ENCODE peak calls at places on chromosomes 2 and 18, in eight cellular contexts. R, N, Z, F, V, L, A and T are unnamed samples.

GRCh38 chr2:136394136-136395060 is 276.4 kb upstream of the CXCR4 start:
- DNase-seq in R (no peak), N (no peak), Z (no peak), F (no peak), V (no peak), L (no peak), A (no peak), T (no peak)

GRCh38 chr18:56162316-56162715 is 476.1 kb downstream of the TXNL1 start:
- DNase-seq in R (no peak), N (no peak), Z (no peak), F (peak; percentile 38), V (no peak), L (no peak), A (no peak), T (no peak)

GRCh38 chr2:208256192-208256782 is 1.4 kb upstream of the IDH1 start:
- DNase-seq in R (no peak), N (no peak), Z (no peak), F (no peak), V (no peak), L (no peak), A (no peak), T (no peak)

GRCh38 chr2:133045787-133046186 is 375.8 kb upstream of the LYPD1 start:
- DNase-seq in R (no peak), N (no peak), Z (peak; percentile 41), F (no peak), V (no peak), L (no peak), A (no peak), T (no peak)

GRCh38 chr2:67965246-67965645 is 97.6 kb downstream of the C1D start:
- DNase-seq in R (no peak), N (no peak), Z (no peak), F (no peak), V (no peak), L (no peak), A (no peak), T (no peak)

GRCh38 chr2:161427413-161428239 is 11.5 kb downstream of the TBR1 start:
- DNase-seq in R (no peak), N (no peak), Z (no peak), F (peak; percentile 20), V (no peak), L (no peak), A (no peak), T (no peak)

GRCh38 chr2:230614913-230615332 is 97.7 kb upstream of the CAB39 start:
- DNase-seq in R (no peak), N (no peak), Z (no peak), F (peak; percentile 24), V (no peak), L (peak; percentile 39), A (no peak), T (no peak)

GRCh38 chr2:188897096-188897495 is 77.1 kb upstream of the COL3A1 start:
- DNase-seq in R (no peak), N (no peak), Z (no peak), F (peak; percentile 78), V (peak; percentile 9), L (no peak), A (no peak), T (no peak)

GRCh38 chr18:32420084-32420483 is 50.6 kb downstream of the GAREM1 start:
- DNase-seq in R (no peak), N (no peak), Z (no peak), F (no peak), V (no peak), L (no peak), A (no peak), T (no peak)

GRCh38 chr2:105252271-105252670 is 10.7 kb downstream of the GPR45 start:
- DNase-seq in R (no peak), N (no peak), Z (no peak), F (no peak), V (no peak), L (no peak), A (no peak), T (no peak)

GRCh38 chr2:218981390-218982311 is 3.3 kb downstream of the FEV start:
- DNase-seq in R (no peak), N (no peak), Z (no peak), F (no peak), V (no peak), L (peak; percentile 52), A (no peak), T (no peak)

GRCh38 chr2:31075936-31076590 is 62.2 kb downstream of the GALNT14 start:
- DNase-seq in R (no peak), N (no peak), Z (peak; percentile 78), F (peak; percentile 64), V (no peak), L (no peak), A (no peak), T (no peak)

GRCh38 chr2:159227467-159227866 is 59.0 kb downstream of the WDSUB1 start:
- DNase-seq in R (no peak), N (no peak), Z (no peak), F (no peak), V (no peak), L (no peak), A (no peak), T (no peak)
- H3K4me3 ChIP-seq in R (no peak overlapping the region), N (no peak overlapping the region), Z (no peak overlapping the region), F (no peak overlapping the region), V (no peak overlapping the region), L (no peak overlapping the region), A (no peak overlapping the region), T (no peak overlapping the region)

GRCh38 chr2:26238301-26238958 is 6.0 kb downstream of the HADHA start:
- DNase-seq in R (no peak), N (no peak), Z (no peak), F (peak; percentile 48), V (no peak), L (no peak), A (no peak), T (peak; percentile 63)

GRCh38 chr2:26244479-26245230 is at the start of the genes HADHA and HADHB:
- DNase-seq in R (peak; percentile 87), N (peak; percentile 90), Z (peak; percentile 81), F (peak; percentile 91), V (peak; percentile 90), L (peak; percentile 91), A (peak; percentile 92), T (peak; percentile 87)

GRCh38 chr2:26245231-26245732 is 543 bp downstream of the HADHB start:
- DNase-seq in R (no peak), N (peak; percentile 15), Z (peak; percentile 24), F (peak; percentile 45), V (no peak), L (peak; percentile 36), A (peak; percentile 27), T (peak; percentile 58)

GRCh38 chr2:26243643-26244478 is 571 bp downstream of the HADHA start:
- DNase-seq in R (no peak), N (peak; percentile 23), Z (peak; percentile 6), F (peak; percentile 42), V (no peak), L (peak; percentile 35), A (no peak), T (peak; percentile 63)

GRCh38 chr2:26241928-26242436 is 2.5 kb downstream of the HADHA start:
- DNase-seq in R (no peak), N (no peak), Z (no peak), F (no peak), V (no peak), L (no peak), A (no peak), T (no peak)
- H3K4me3 ChIP-seq in R (no peak overlapping the region), N (peak overlapping the region; percentile 82), Z (no peak overlapping the region), F (peak overlapping the region; percentile 97), V (no peak overlapping the region), L (peak overlapping the region; percentile 94), A (peak overlapping the region; percentile 90), T (peak overlapping the region; percentile 81)

DNA sequence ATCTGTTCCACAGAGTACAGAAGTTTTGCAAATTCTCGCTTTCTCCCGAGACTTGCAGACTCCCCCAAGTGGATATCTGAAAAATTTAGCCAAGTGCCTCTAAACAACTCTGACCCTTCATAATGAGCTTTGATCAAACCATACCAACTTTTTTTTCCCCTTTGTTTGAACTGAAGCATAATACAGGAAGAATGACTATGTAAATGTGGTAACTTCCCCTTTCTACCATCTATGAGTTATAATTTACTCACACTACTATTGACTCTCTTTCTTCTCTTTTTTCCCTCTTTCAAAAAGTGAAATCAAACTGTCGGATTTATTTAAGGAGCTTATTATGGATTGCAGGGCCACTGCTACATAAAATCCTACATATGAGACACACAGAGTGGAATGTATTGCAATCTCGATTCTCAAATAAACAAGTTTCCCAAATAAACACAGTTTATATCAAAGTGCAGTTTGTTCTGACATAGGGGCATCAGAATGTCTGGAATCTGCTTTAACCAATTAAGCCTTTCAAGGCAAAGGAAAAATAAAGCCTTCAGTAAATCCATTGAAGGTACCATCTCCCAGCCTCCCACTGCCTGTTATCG is 1.4 kb upstream of the ZNF804A start:
- DNase-seq in R (no peak), N (no peak), Z (peak; percentile 38), F (peak; percentile 50), V (no peak), L (no peak), A (no peak), T (peak; percentile 45)
- H3K4me3 ChIP-seq in R (peak overlapping the region; percentile 61), N (no peak overlapping the region), Z (peak overlapping the region; percentile 71), F (peak overlapping the region; percentile 54), V (peak overlapping the region; percentile 57), L (peak overlapping the region; percentile 79), A (peak overlapping the region; percentile 69), T (peak overlapping the region; percentile 56)

GRCh38 chr2:85600235-85600575 is 2.3 kb downstream of the TMEM150A start:
- DNase-seq in R (no peak), N (no peak), Z (no peak), F (no peak), V (no peak), L (no peak), A (no peak), T (no peak)

GRCh38 chr2:85599468-85600234 is 2.8 kb downstream of the TMEM150A start:
- DNase-seq in R (no peak), N (no peak), Z (no peak), F (no peak), V (no peak), L (no peak), A (no peak), T (no peak)

GRCh38 chr2:85602476-85603234 is at the start of gene TMEM150A:
- DNase-seq in R (peak; percentile 96), N (peak; percentile 92), Z (peak; percentile 78), F (peak; percentile 84), V (peak; percentile 94), L (peak; percentile 96), A (peak; percentile 96), T (peak; percentile 74)

GRCh38 chr2:85600951-85601770 is 1.3 kb downstream of the TMEM150A start:
- DNase-seq in R (no peak), N (no peak), Z (no peak), F (no peak), V (no peak), L (no peak), A (no peak), T (no peak)

GRCh38 chr2:85601771-85602475 is 575 bp downstream of the TMEM150A start:
- DNase-seq in R (peak; percentile 77), N (no peak), Z (no peak), F (no peak), V (peak; percentile 72), L (peak; percentile 76), A (peak; percentile 78), T (no peak)
- H3K4me3 ChIP-seq in R (peak overlapping the region; percentile 69), N (peak overlapping the region; percentile 79), Z (peak overlapping the region; percentile 96), F (peak overlapping the region; percentile 92), V (peak overlapping the region; percentile 91), L (peak overlapping the region; percentile 82), A (peak overlapping the region; percentile 82), T (peak overlapping the region; percentile 66)